ENCODE peak calls at places on chromosomes 4 and X, in six cellular contexts. K is K562, N is H1, D is HepG2, F is SK-N-SH, Y is GM12878. X is an unnamed sample.

GRCh38 chr4:123421942-123422781 is 25.6 kb downstream of the SPRY1 start:
- DNase-seq in K (no peak), N (no peak), D (no peak), F (no peak), Y (no peak), X (no peak)

GRCh38 chr4:180794352-180794751 is 1448.8 kb upstream of the TENM3 start:
- DNase-seq in K (no peak), N (no peak), D (no peak), F (no peak), Y (no peak), X (peak; percentile 44)

GRCh38 chr4:13547563-13548041 is 3.3 kb upstream of the NKX3-2 start:
- DNase-seq in K (no peak), N (no peak), D (no peak), F (peak; percentile 56), Y (no peak), X (no peak)

GRCh38 chr4:6019316-6020263 is 1.4 kb upstream of the C4orf50 start:
- DNase-seq in K (peak; percentile 79), N (no peak), D (peak; percentile 27), F (peak; percentile 72), Y (no peak), X (peak; percentile 29)

GRCh38 chrX:10197597-10198210 is 40.9 kb downstream of the CLCN4 start:
- DNase-seq in K (no peak), N (no peak), D (no peak), F (no peak), Y (no peak), X (no peak)

GRCh38 chrX:154804957-154805695 is at the start of gene MPP1:
- DNase-seq in K (peak; percentile 88), N (no peak), D (no peak), F (peak; percentile 89), Y (peak; percentile 36), X (peak; percentile 73)

GRCh38 chrX:68928401-68928800 is 99.6 kb downstream of the EFNB1 start:
- DNase-seq in K (no peak), N (no peak), D (no peak), F (no peak), Y (no peak), X (no peak)

GRCh38 chr4:2390146-2390545 is 28.3 kb downstream of the ZFYVE28 start:
- DNase-seq in K (peak; percentile 40), N (no peak), D (peak; percentile 15), F (no peak), Y (no peak), X (peak; percentile 26)

GRCh38 chrX:29661290-29661689 is 554.1 kb upstream of the MAGEB2 start:
- DNase-seq in K (no peak), N (no peak), D (no peak), F (no peak), Y (no peak), X (no peak)

GRCh38 chrX:17579021-17579420 is 158.3 kb upstream of the SCML1 start:
- DNase-seq in K (no peak), N (no peak), D (no peak), F (no peak), Y (no peak), X (no peak)

GRCh38 chr4:144820115-144820514 is 174.2 kb downstream of the HHIP start:
- DNase-seq in K (no peak), N (no peak), D (no peak), F (no peak), Y (no peak), X (no peak)

GRCh38 chr4:6507345-6507744 is 34.9 kb upstream of the PPP2R2C start:
- DNase-seq in K (no peak), N (no peak), D (no peak), F (no peak), Y (no peak), X (no peak)

GRCh38 chr4:76802546-76803021 is 95.4 kb downstream of the SOWAHB start:
- DNase-seq in K (peak; percentile 18), N (no peak), D (no peak), F (no peak), Y (no peak), X (no peak)

GRCh38 chr4:22514001-22514400 is 1.9 kb downstream of the ADGRA3 start:
- DNase-seq in K (no peak), N (no peak), D (peak; percentile 35), F (no peak), Y (no peak), X (no peak)

GRCh38 chr4:184471872-184472539 is 2.3 kb downstream of the IRF2 start:
- DNase-seq in K (peak; percentile 18), N (no peak), D (no peak), F (peak; percentile 60), Y (no peak), X (no peak)

GRCh38 chrX:134382821-134383220 is 77.1 kb upstream of the HPRT1 start:
- DNase-seq in K (no peak), N (no peak), D (no peak), F (no peak), Y (no peak), X (no peak)

GRCh38 chrX:49155243-49155899 is 7.2 kb upstream of the MAGIX start:
- DNase-seq in K (peak; percentile 62), N (no peak), D (no peak), F (no peak), Y (no peak), X (no peak)

GRCh38 chrX:147570483-147570882 is 341.2 kb upstream of the FMR1 start:
- DNase-seq in K (no peak), N (no peak), D (no peak), F (no peak), Y (no peak), X (no peak)

GRCh38 chr4:42729505-42730237 is 72.8 kb upstream of the ATP8A1 start:
- DNase-seq in K (no peak), N (no peak), D (no peak), F (no peak), Y (no peak), X (no peak)

GRCh38 chr4:42733380-42733779 is 76.5 kb upstream of the ATP8A1 start:
- DNase-seq in K (no peak), N (no peak), D (no peak), F (no peak), Y (no peak), X (no peak)

GRCh38 chr4:42736538-42736937 is 79.6 kb upstream of the ATP8A1 start:
- DNase-seq in K (no peak), N (no peak), D (no peak), F (no peak), Y (no peak), X (no peak)

GRCh38 chr4:42732776-42733175 is 75.9 kb upstream of the ATP8A1 start:
- DNase-seq in K (no peak), N (no peak), D (no peak), F (no peak), Y (peak; percentile 7), X (no peak)
- TF ChIP-seq POLR2AphosphoS5 in K (no peak), N (no peak), D (no peak), F (no peak), Y (no peak), X (no peak)

GRCh38 chrX:45749375-45749774 is 548.7 kb upstream of the DIPK2B start:
- DNase-seq in K (no peak), N (no peak), D (no peak), F (no peak), Y (no peak), X (no peak)
- TF ChIP-seq CTCF in K (no peak), N (no peak), D (no peak), F (peak; percentile 61), Y (peak; percentile 47), X (no peak)

GRCh38 chr4:74391890-74392478 is 27.0 kb downstream of the EREG start:
- DNase-seq in K (no peak), N (no peak), D (no peak), F (no peak), Y (no peak), X (no peak)
- TF ChIP-seq GABPA in K (no peak), N (no peak), D (no peak), F (no peak), Y (no peak), X (no peak)

GRCh38 chr4:77821775-77822174 is 2.6 kb upstream of the CNOT6L start:
- DNase-seq in K (no peak), N (no peak), D (no peak), F (no peak), Y (no peak), X (no peak)
- TF ChIP-seq POLR2AphosphoS5 in K (no peak), N (no peak), D (no peak), F (no peak), Y (no peak), X (no peak)

GRCh38 chr4:153494562-153494961 is 28.4 kb downstream of the TMEM131L start:
- DNase-seq in K (no peak), N (no peak), D (no peak), F (no peak), Y (no peak), X (no peak)
- TF ChIP-seq CTCF in K (no peak), N (no peak), D (no peak), F (no peak), Y (no peak), X (no peak)

DNA sequence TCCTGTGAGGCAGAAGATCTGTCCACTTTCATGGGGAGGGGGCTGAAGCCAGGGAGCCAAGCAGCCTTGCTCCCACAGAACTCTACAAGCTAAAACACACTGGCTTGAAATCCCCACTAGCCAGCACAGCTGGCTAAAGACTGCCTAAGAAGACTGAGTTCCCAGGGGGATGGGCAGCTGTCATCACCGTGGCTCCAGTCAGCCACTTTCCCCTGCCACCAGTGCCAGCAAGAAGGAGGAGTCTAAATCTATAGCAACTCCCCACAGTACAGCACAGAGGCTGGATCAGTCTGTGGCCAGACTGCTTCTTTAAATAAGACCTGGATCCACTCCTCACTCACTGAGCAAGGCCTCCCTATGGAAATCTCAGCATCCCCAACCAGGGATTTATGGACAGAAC is 308.6 kb downstream of the FAM47B start:
- DNase-seq in K (no peak), N (no peak), D (no peak), F (no peak), Y (no peak), X (no peak)
- TF ChIP-seq GABPA in K (no peak), N (no peak), D (no peak), F (no peak), Y (no peak), X (no peak)

DNA sequence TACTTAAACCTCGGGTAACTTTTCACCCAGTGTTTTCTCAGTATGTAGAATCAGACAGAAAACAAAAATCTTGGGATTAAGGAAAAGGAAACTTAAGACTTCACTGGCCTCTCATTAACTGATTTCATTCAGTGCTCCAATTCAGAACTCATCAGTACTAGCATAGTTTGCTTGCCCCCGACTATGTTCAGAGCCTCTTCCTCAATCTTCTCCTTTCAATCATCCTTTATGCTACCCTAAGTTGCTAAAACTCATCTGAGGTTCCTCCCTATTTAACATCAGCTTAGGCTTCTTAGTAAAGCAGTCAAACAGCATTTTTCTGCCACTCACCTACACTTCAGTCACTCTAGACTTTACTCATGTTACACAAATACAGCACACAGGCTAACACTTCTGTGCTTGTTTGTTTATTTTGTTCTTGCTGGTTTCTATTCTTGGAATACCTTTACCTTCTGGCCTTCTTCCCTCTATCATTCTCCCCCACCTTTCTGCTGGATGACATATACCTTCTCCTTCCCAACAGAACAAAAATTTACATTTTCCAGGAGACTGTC is 163.0 kb upstream of the TLL1 start:
- DNase-seq in K (no peak), N (no peak), D (no peak), F (no peak), Y (no peak), X (no peak)
- TF ChIP-seq POLR2AphosphoS5 in K (no peak), N (no peak), D (no peak), F (no peak), Y (no peak), X (no peak)